ENCODE peak calls at places on chromosome X, in six cellular contexts. E, T, V, M, H and Z are unnamed samples.

GRCh38 chrX:12567857-12568256 is 223.4 kb upstream of the PRPS2 start:
- DNase-seq in E (peak), T (no peak), V (peak), M (no peak), H (no peak), Z (no peak)

GRCh38 chrX:103063191-103063845 is 653 bp downstream of the BEX1 start:
- DNase-seq in E (peak), T (no peak), V (peak), M (no peak), H (peak), Z (peak)

GRCh38 chrX:41085883-41086626 is 810 bp downstream of the USP9X start:
- DNase-seq in E (peak), T (peak), V (peak), M (peak), H (no peak), Z (peak)

GRCh38 chrX:68880846-68881513 is 52.2 kb downstream of the EFNB1 start:
- DNase-seq in E (no peak), T (no peak), V (no peak), M (no peak), H (no peak), Z (no peak)

GRCh38 chrX:37423864-37424569 is 74.9 kb downstream of the PRRG1 start:
- DNase-seq in E (no peak), T (no peak), V (no peak), M (no peak), H (no peak), Z (no peak)

GRCh38 chrX:42752730-42753129 is 25.2 kb downstream of the PPP1R2C start:
- DNase-seq in E (no peak), T (no peak), V (no peak), M (no peak), H (no peak), Z (no peak)

GRCh38 chrX:74421181-74422028 is at the start of gene SLC16A2:
- DNase-seq in E (peak), T (peak), V (peak), M (peak), H (peak), Z (peak)

GRCh38 chrX:49282647-49283011 is 13.0 kb downstream of the PPP1R3F start:
- DNase-seq in E (peak), T (no peak), V (no peak), M (no peak), H (no peak), Z (peak)

GRCh38 chrX:20266810-20267598 is at the start of gene RPS6KA3:
- DNase-seq in E (peak), T (peak), V (peak), M (peak), H (peak), Z (peak)

GRCh38 chrX:20329435-20329834 is 62.7 kb upstream of the RPS6KA3 start:
- DNase-seq in E (no peak), T (no peak), V (no peak), M (no peak), H (no peak), Z (no peak)